ENCODE peak calls at places on chromosome 3, in eight cellular contexts. Q is AG04450, O is psoas muscle, Z is lower lobe of right lung, V is H1, I is astrocyte of the spinal cord, R is Peyer's patch, U is iPS DF 6.9. L is an unnamed sample.

GRCh38 chr3:126554560-126555525 is 3.9 kb downstream of the C3orf22 start:
- DNase-seq in Q (no peak), O (peak), Z (peak), V (no peak), I (no peak), R (peak), U (no peak), L (no peak)

GRCh38 chr3:110969229-110970211 is 102.1 kb upstream of the NECTIN3 start:
- DNase-seq in Q (no peak), O (no peak), Z (no peak), V (no peak), I (no peak), R (no peak), U (no peak), L (no peak)

GRCh38 chr3:114307222-114307840 is 13.5 kb downstream of the TIGIT start:
- DNase-seq in Q (no peak), O (no peak), Z (no peak), V (no peak), I (no peak), R (no peak), U (no peak), L (no peak)

GRCh38 chr3:115822572-115822971 is 199.3 kb downstream of the GAP43 start:
- DNase-seq in Q (no peak), O (no peak), Z (no peak), V (no peak), I (no peak), R (no peak), U (no peak), L (no peak)

GRCh38 chr3:149443545-149443912 is 31.0 kb upstream of the TM4SF4 start:
- DNase-seq in Q (no peak), O (no peak), Z (no peak), V (no peak), I (no peak), R (no peak), U (no peak), L (no peak)

GRCh38 chr3:156787926-156788663 is 38.1 kb upstream of the LEKR1 start:
- DNase-seq in Q (peak), O (no peak), Z (no peak), V (no peak), I (peak), R (no peak), U (no peak), L (peak)

GRCh38 chr3:10471337-10471721 is 34.1 kb downstream of the ATP2B2 start:
- DNase-seq in Q (no peak), O (no peak), Z (no peak), V (no peak), I (peak), R (no peak), U (no peak), L (peak)

GRCh38 chr3:124201786-124202185 is 209.9 kb upstream of the ROPN1 start:
- DNase-seq in Q (no peak), O (no peak), Z (peak), V (no peak), I (no peak), R (no peak), U (no peak), L (no peak)

GRCh38 chr3:149044329-149045083 is 41.8 kb downstream of the HLTF start:
- DNase-seq in Q (no peak), O (no peak), Z (no peak), V (no peak), I (no peak), R (no peak), U (no peak), L (no peak)

GRCh38 chr3:169304716-169305115 is 358.8 kb downstream of the MECOM start:
- DNase-seq in Q (no peak), O (no peak), Z (no peak), V (no peak), I (no peak), R (no peak), U (no peak), L (no peak)

GRCh38 chr3:195542261-195542660 is 864 bp downstream of the PPP1R2 start:
- DNase-seq in Q (no peak), O (no peak), Z (no peak), V (no peak), I (peak), R (no peak), U (no peak), L (no peak)

GRCh38 chr3:37537914-37538691 is 323.6 kb upstream of the CTDSPL start:
- DNase-seq in Q (no peak), O (no peak), Z (no peak), V (no peak), I (no peak), R (no peak), U (no peak), L (no peak)

GRCh38 chr3:111895079-111895478 is 36.0 kb downstream of the PHLDB2 start:
- DNase-seq in Q (no peak), O (no peak), Z (no peak), V (no peak), I (peak), R (no peak), U (no peak), L (no peak)

GRCh38 chr3:13058346-13059120 is 14.7 kb downstream of the IQSEC1 start:
- DNase-seq in Q (no peak), O (no peak), Z (no peak), V (no peak), I (no peak), R (no peak), U (no peak), L (no peak)

GRCh38 chr3:137770066-137770805 is 6.1 kb downstream of the SOX14 start:
- DNase-seq in Q (no peak), O (peak), Z (no peak), V (no peak), I (no peak), R (no peak), U (no peak), L (no peak)

GRCh38 chr3:172087198-172087597 is 47.8 kb downstream of the FNDC3B start:
- DNase-seq in Q (no peak), O (no peak), Z (no peak), V (no peak), I (no peak), R (no peak), U (no peak), L (no peak)

GRCh38 chr3:186118692-186119091 is 9.8 kb upstream of the ETV5 start:
- DNase-seq in Q (no peak), O (no peak), Z (no peak), V (no peak), I (no peak), R (no peak), U (no peak), L (no peak)

GRCh38 chr3:196868297-196868661 is 559 bp downstream of the SENP5 start:
- DNase-seq in Q (no peak), O (no peak), Z (peak), V (no peak), I (no peak), R (no peak), U (no peak), L (no peak)

GRCh38 chr3:189724366-189724765 is 93.2 kb downstream of the TP63 start:
- DNase-seq in Q (no peak), O (no peak), Z (no peak), V (no peak), I (no peak), R (no peak), U (no peak), L (no peak)

GRCh38 chr3:127671523-127672428 is 976 bp upstream of the ABTB1 start:
- DNase-seq in Q (no peak), O (peak), Z (no peak), V (no peak), I (no peak), R (peak), U (no peak), L (no peak)

GRCh38 chr3:132721479-132722164 is 587 bp downstream of the NPHP3 start:
- DNase-seq in Q (no peak), O (peak), Z (peak), V (no peak), I (peak), R (no peak), U (no peak), L (no peak)

GRCh38 chr3:12139111-12139511 is 19.6 kb downstream of the TIMP4 start:
- DNase-seq in Q (peak), O (no peak), Z (no peak), V (peak), I (peak), R (no peak), U (no peak), L (no peak)

GRCh38 chr3:120348065-120348980 is 831 bp downstream of the LRRC58 start:
- DNase-seq in Q (no peak), O (no peak), Z (no peak), V (peak), I (peak), R (no peak), U (no peak), L (no peak)

GRCh38 chr3:14188367-14188766 is 9.8 kb downstream of the LSM3 start:
- DNase-seq in Q (no peak), O (no peak), Z (no peak), V (no peak), I (no peak), R (no peak), U (no peak), L (no peak)

GRCh38 chr3:15794303-15794771 is 3.4 kb downstream of the ANKRD28 start:
- DNase-seq in Q (peak), O (no peak), Z (no peak), V (no peak), I (peak), R (no peak), U (no peak), L (peak)

GRCh38 chr3:15795563-15796308 is 2.0 kb downstream of the ANKRD28 start:
- DNase-seq in Q (no peak), O (no peak), Z (no peak), V (no peak), I (peak), R (no peak), U (no peak), L (no peak)

GRCh38 chr3:15794842-15795562 is 2.8 kb downstream of the ANKRD28 start:
- DNase-seq in Q (no peak), O (no peak), Z (no peak), V (no peak), I (peak), R (no peak), U (no peak), L (no peak)

GRCh38 chr3:15796331-15796730 is 1.4 kb downstream of the ANKRD28 start:
- DNase-seq in Q (no peak), O (no peak), Z (no peak), V (no peak), I (no peak), R (no peak), U (no peak), L (no peak)

DNA sequence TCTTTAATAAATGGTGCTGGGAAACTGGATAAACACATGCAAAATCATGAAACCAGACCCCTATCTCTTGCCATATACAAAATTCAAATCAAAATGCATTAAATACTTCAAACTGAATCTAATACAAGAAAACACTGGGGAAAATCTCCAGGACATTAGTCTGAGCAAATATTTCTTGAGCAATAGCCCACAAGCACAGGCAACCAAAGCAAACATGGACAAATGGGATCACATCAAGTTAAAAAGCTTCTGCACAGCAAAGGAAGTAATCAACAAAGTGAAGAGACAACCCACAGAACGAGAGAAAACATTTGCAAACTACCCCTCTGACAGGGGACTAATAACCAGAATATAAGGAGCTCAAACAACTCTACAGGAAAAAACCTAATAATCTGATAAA is 6.3 kb downstream of the ANKRD28 start:
- DNase-seq in Q (no peak), O (no peak), Z (no peak), V (no peak), I (peak), R (no peak), U (no peak), L (no peak)
- H3K4me3 ChIP-seq in Q (no peak), O (no peak), Z (no peak), V (no peak), I (no peak), R (no peak), U (no peak), L (no peak)

GRCh38 chr3:152471814-152472605 is 203.3 kb downstream of the MBNL1 start:
- DNase-seq in Q (no peak), O (peak), Z (peak), V (no peak), I (peak), R (no peak), U (peak), L (peak)
- H3K4me3 ChIP-seq in Q (no peak), O (peak), Z (peak), V (no peak), I (no peak), R (peak), U (no peak), L (no peak)

GRCh38 chr3:151214459-151214858 is 11.4 kb upstream of the GPR171 start:
- DNase-seq in Q (no peak), O (no peak), Z (no peak), V (no peak), I (no peak), R (no peak), U (peak), L (no peak)

GRCh38 chr3:151217208-151217607 is 14.2 kb upstream of the GPR171 start:
- DNase-seq in Q (no peak), O (no peak), Z (no peak), V (no peak), I (no peak), R (no peak), U (no peak), L (no peak)

GRCh38 chr3:151219056-151219455 is 16.0 kb upstream of the GPR171 start:
- DNase-seq in Q (no peak), O (no peak), Z (no peak), V (no peak), I (peak), R (no peak), U (no peak), L (no peak)

GRCh38 chr3:151218136-151218535 is 15.1 kb upstream of the GPR171 start:
- DNase-seq in Q (no peak), O (no peak), Z (no peak), V (no peak), I (no peak), R (no peak), U (no peak), L (no peak)

GRCh38 chr3:151216641-151217040 is 13.6 kb upstream of the GPR171 start:
- DNase-seq in Q (no peak), O (no peak), Z (no peak), V (no peak), I (peak), R (no peak), U (no peak), L (no peak)
- H3K4me3 ChIP-seq in Q (no peak), O (no peak), Z (no peak), V (no peak), I (no peak), R (no peak), U (no peak), L (no peak)

DNA sequence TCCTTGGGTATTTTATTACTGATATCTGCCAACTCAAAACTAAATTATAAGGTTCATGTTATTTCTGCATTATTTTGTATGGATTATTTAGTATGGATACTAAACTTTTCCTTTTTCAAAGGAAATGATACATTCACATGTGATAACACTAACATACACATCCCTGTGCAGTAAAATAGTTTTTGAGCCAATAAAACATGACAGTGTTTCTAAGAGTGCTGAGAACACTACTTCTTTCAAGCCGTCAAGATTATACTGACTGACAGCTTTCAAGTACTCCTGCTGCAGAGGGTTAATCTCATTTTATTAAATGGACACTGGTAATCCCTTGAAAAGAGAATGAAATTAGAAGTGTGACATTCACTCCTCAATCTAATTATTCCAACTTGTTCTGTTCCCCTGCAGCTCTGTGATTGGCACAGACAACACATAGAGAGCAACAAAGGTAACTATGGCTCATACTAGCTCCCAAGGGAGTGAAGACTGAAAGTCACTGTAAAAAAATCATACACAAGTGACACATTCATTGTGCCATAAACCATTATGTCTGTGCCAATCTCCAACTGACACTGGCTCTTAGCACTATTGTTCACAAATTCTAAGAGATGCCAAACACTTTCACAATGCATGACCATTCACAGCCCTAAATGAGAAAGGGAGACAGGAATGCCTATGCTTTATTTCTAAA is 468.6 kb downstream of the SHQ1 start:
- DNase-seq in Q (no peak), O (no peak), Z (no peak), V (no peak), I (no peak), R (no peak), U (no peak), L (no peak)
- H3K4me3 ChIP-seq in Q (no peak), O (no peak), Z (no peak), V (no peak), I (no peak), R (no peak), U (no peak), L (no peak)

GRCh38 chr3:184185461-184186183 is 377 bp upstream of the ABCF3 start:
- DNase-seq in Q (peak), O (peak), Z (peak), V (peak), I (peak), R (peak), U (peak), L (peak)

GRCh38 chr3:184186184-184186901 is at the start of gene ABCF3:
- DNase-seq in Q (no peak), O (peak), Z (peak), V (no peak), I (no peak), R (no peak), U (no peak), L (no peak)

GRCh38 chr3:184186902-184187207 is 856 bp downstream of the ABCF3 start:
- DNase-seq in Q (no peak), O (no peak), Z (no peak), V (no peak), I (no peak), R (no peak), U (no peak), L (no peak)

GRCh38 chr3:184183679-184184078 is 2.3 kb upstream of the ABCF3 start:
- DNase-seq in Q (no peak), O (no peak), Z (no peak), V (no peak), I (no peak), R (no peak), U (no peak), L (no peak)

DNA sequence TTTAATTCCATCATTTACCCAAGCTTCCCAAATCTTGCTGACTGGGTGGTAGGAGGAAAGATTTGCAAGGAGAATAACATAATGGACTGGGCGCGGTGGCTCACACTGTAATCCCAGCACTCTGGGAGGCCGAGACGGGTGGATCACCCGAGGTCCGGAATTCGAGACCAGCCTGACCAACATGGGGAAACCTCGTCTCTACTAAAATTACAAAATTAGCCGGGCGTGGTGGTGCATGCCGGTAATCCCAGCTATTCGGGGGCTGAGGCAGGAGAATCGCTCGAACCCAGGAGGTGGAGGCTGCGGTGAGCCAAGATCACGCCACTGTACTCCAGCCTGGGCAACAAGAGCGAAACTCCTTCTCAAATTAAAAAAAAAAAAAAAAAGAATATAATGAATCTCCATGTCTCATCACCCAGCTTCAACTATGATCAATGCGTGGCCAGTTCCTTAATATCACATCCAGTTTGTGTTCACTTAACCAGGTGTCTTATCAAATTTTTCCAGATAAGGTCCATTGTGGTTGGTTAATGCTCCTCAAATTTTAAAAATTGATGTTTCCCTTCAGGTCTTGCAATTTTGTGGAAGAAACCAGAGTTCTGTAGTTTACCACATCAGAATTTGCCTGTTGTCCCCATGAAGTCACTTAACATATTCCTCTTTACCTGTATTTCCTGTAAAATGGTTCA is 1.3 kb upstream of the ABCF3 start:
- DNase-seq in Q (no peak), O (no peak), Z (no peak), V (no peak), I (no peak), R (no peak), U (no peak), L (no peak)
- H3K4me3 ChIP-seq in Q (no peak), O (peak), Z (no peak), V (no peak), I (no peak), R (no peak), U (no peak), L (no peak)

DNA sequence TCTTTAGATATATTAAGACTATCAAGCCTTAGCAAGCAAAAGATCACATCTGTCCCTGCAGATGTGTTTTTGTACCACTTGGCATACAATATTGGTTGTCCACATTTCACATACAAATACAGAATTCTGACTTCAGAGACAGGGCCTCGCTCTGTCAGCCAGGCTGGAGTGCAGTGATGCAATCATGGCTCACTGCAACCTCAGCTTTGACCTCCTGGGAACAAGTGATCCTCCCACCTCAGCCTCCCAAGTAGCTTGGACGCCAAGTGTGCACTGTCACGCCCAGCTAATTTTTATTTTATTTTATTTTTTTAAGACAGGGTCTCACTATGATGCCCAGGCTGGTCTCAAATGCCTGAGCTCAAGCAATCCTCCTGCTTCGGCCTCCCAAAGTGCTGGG is 53.0 kb upstream of the ACTL6A start:
- DNase-seq in Q (no peak), O (no peak), Z (no peak), V (no peak), I (no peak), R (no peak), U (no peak), L (no peak)
- H3K4me3 ChIP-seq in Q (no peak), O (no peak), Z (no peak), V (no peak), I (no peak), R (no peak), U (no peak), L (no peak)